ENCODE peak calls at places on chromosome 7, in ten cellular contexts. One of them, this sample, is unnamed.

GRCh38 chr7:30816291-30817059 is 45.3 kb downstream of the MINDY4 start:
- DNase-seq in T-cell: no peak
- DNase-seq in cardiac fibroblast: no peak
- DNase-seq in amniotic stem cell: no peak
- DNase-seq in NCI-H1694 treated with DMSO at 0.1 percent for 48 hours: no peak
- DNase-seq in globus pallidus: no peak
- DNase-seq in glutamatergic neuron: no peak
- DNase-seq in fibroblast of villous mesenchyme: no peak
- DNase-seq in choroid plexus epithelial cell: no peak
- DNase-seq in EH: peak
- DNase-seq in this sample: no peak

GRCh38 chr7:101804642-101805401 is 12.6 kb upstream of the CUX1 start:
- DNase-seq in cardiac fibroblast: no peak
- DNase-seq in globus pallidus: no peak
- DNase-seq in EH: no peak
- DNase-seq in T-cell: no peak
- DNase-seq in fibroblast of villous mesenchyme: no peak
- DNase-seq in amniotic stem cell: no peak
- DNase-seq in choroid plexus epithelial cell: no peak
- DNase-seq in glutamatergic neuron: no peak
- DNase-seq in NCI-H1694 treated with DMSO at 0.1 percent for 48 hours: no peak
- DNase-seq in this sample: no peak

GRCh38 chr7:26399309-26399610 is 107.6 kb downstream of the SNX10 start:
- DNase-seq in choroid plexus epithelial cell: no peak
- DNase-seq in glutamatergic neuron: peak
- DNase-seq in fibroblast of villous mesenchyme: no peak
- DNase-seq in amniotic stem cell: no peak
- DNase-seq in cardiac fibroblast: no peak
- DNase-seq in NCI-H1694 treated with DMSO at 0.1 percent for 48 hours: no peak
- DNase-seq in T-cell: no peak
- DNase-seq in globus pallidus: peak
- DNase-seq in EH: no peak
- DNase-seq in this sample: peak

GRCh38 chr7:2376351-2377154 is 21.9 kb downstream of the EIF3B start:
- DNase-seq in glutamatergic neuron: no peak
- DNase-seq in globus pallidus: no peak
- DNase-seq in EH: no peak
- DNase-seq in fibroblast of villous mesenchyme: no peak
- DNase-seq in amniotic stem cell: no peak
- DNase-seq in T-cell: no peak
- DNase-seq in cardiac fibroblast: no peak
- DNase-seq in NCI-H1694 treated with DMSO at 0.1 percent for 48 hours: no peak
- DNase-seq in choroid plexus epithelial cell: no peak
- DNase-seq in this sample: no peak

GRCh38 chr7:152959610-152960009 is 200.1 kb downstream of the ACTR3B start:
- DNase-seq in NCI-H1694 treated with DMSO at 0.1 percent for 48 hours: no peak
- DNase-seq in globus pallidus: no peak
- DNase-seq in EH: no peak
- DNase-seq in amniotic stem cell: no peak
- DNase-seq in glutamatergic neuron: no peak
- DNase-seq in T-cell: no peak
- DNase-seq in fibroblast of villous mesenchyme: no peak
- DNase-seq in cardiac fibroblast: no peak
- DNase-seq in choroid plexus epithelial cell: no peak
- DNase-seq in this sample: no peak

GRCh38 chr7:28855538-28856217 is 102.5 kb downstream of the TRIL start:
- DNase-seq in T-cell: no peak
- DNase-seq in cardiac fibroblast: peak
- DNase-seq in glutamatergic neuron: no peak
- DNase-seq in globus pallidus: no peak
- DNase-seq in amniotic stem cell: peak
- DNase-seq in choroid plexus epithelial cell: peak
- DNase-seq in EH: peak
- DNase-seq in fibroblast of villous mesenchyme: peak
- DNase-seq in NCI-H1694 treated with DMSO at 0.1 percent for 48 hours: no peak
- DNase-seq in this sample: peak

GRCh38 chr7:48299580-48300169 is 128.4 kb downstream of the ABCA13 start:
- DNase-seq in amniotic stem cell: peak
- DNase-seq in choroid plexus epithelial cell: peak
- DNase-seq in T-cell: no peak
- DNase-seq in NCI-H1694 treated with DMSO at 0.1 percent for 48 hours: peak
- DNase-seq in EH: peak
- DNase-seq in globus pallidus: peak
- DNase-seq in cardiac fibroblast: peak
- DNase-seq in fibroblast of villous mesenchyme: peak
- DNase-seq in glutamatergic neuron: peak
- DNase-seq in this sample: peak

GRCh38 chr7:5064391-5065106 is 18.9 kb downstream of the RBAK start:
- DNase-seq in cardiac fibroblast: peak
- DNase-seq in choroid plexus epithelial cell: peak
- DNase-seq in NCI-H1694 treated with DMSO at 0.1 percent for 48 hours: no peak
- DNase-seq in glutamatergic neuron: no peak
- DNase-seq in amniotic stem cell: no peak
- DNase-seq in fibroblast of villous mesenchyme: peak
- DNase-seq in T-cell: no peak
- DNase-seq in EH: peak
- DNase-seq in globus pallidus: no peak
- DNase-seq in this sample: peak

GRCh38 chr7:36408589-36408988 is 18.9 kb downstream of the ANLN start:
- DNase-seq in T-cell: no peak
- DNase-seq in NCI-H1694 treated with DMSO at 0.1 percent for 48 hours: no peak
- DNase-seq in cardiac fibroblast: no peak
- DNase-seq in choroid plexus epithelial cell: peak
- DNase-seq in EH: peak
- DNase-seq in amniotic stem cell: no peak
- DNase-seq in globus pallidus: peak
- DNase-seq in glutamatergic neuron: no peak
- DNase-seq in fibroblast of villous mesenchyme: peak
- DNase-seq in this sample: peak

GRCh38 chr7:156162451-156162850 is 350.2 kb upstream of the SHH start:
- DNase-seq in EH: no peak
- DNase-seq in T-cell: no peak
- DNase-seq in cardiac fibroblast: no peak
- DNase-seq in amniotic stem cell: no peak
- DNase-seq in glutamatergic neuron: no peak
- DNase-seq in fibroblast of villous mesenchyme: no peak
- DNase-seq in NCI-H1694 treated with DMSO at 0.1 percent for 48 hours: no peak
- DNase-seq in choroid plexus epithelial cell: no peak
- DNase-seq in globus pallidus: no peak
- DNase-seq in this sample: no peak

GRCh38 chr7:88176190-88176589 is 43.6 kb downstream of the SRI start:
- DNase-seq in NCI-H1694 treated with DMSO at 0.1 percent for 48 hours: no peak
- DNase-seq in amniotic stem cell: no peak
- DNase-seq in EH: no peak
- DNase-seq in globus pallidus: no peak
- DNase-seq in T-cell: no peak
- DNase-seq in fibroblast of villous mesenchyme: no peak
- DNase-seq in glutamatergic neuron: no peak
- DNase-seq in choroid plexus epithelial cell: no peak
- DNase-seq in cardiac fibroblast: no peak
- DNase-seq in this sample: no peak

GRCh38 chr7:7521259-7521658 is 14.4 kb downstream of the COL28A1 start:
- DNase-seq in globus pallidus: no peak
- DNase-seq in glutamatergic neuron: no peak
- DNase-seq in amniotic stem cell: no peak
- DNase-seq in T-cell: no peak
- DNase-seq in fibroblast of villous mesenchyme: no peak
- DNase-seq in EH: no peak
- DNase-seq in NCI-H1694 treated with DMSO at 0.1 percent for 48 hours: no peak
- DNase-seq in cardiac fibroblast: no peak
- DNase-seq in choroid plexus epithelial cell: no peak
- DNase-seq in this sample: peak

GRCh38 chr7:113891828-113892227 is 27.0 kb downstream of the PPP1R3A start:
- DNase-seq in cardiac fibroblast: peak
- DNase-seq in EH: peak
- DNase-seq in T-cell: no peak
- DNase-seq in amniotic stem cell: peak
- DNase-seq in globus pallidus: no peak
- DNase-seq in glutamatergic neuron: no peak
- DNase-seq in fibroblast of villous mesenchyme: no peak
- DNase-seq in choroid plexus epithelial cell: peak
- DNase-seq in NCI-H1694 treated with DMSO at 0.1 percent for 48 hours: no peak
- DNase-seq in this sample: peak

GRCh38 chr7:90209776-90210175 is 1.8 kb upstream of the STEAP2 start:
- DNase-seq in EH: peak
- DNase-seq in cardiac fibroblast: no peak
- DNase-seq in NCI-H1694 treated with DMSO at 0.1 percent for 48 hours: no peak
- DNase-seq in T-cell: no peak
- DNase-seq in amniotic stem cell: no peak
- DNase-seq in choroid plexus epithelial cell: peak
- DNase-seq in glutamatergic neuron: no peak
- DNase-seq in fibroblast of villous mesenchyme: no peak
- DNase-seq in globus pallidus: no peak
- DNase-seq in this sample: peak

This sample was measured in iris pigment epithelial cell.